ENCODE peak calls at places on chromosomes 1 and 21, in seven cellular contexts. B, M, T, S, K, W and D are unnamed samples.

GRCh38 chr1:152757747-152758146 is at the start of gene KPRP:
- DNase-seq in S (no peak), W (no peak), M (no peak), B (no peak), T (no peak), K (no peak), D (no peak)

GRCh38 chr1:175206687-175207086 is 14.1 kb upstream of the KIAA0040 start:
- DNase-seq in W (no peak), T (no peak), M (peak; percentile 55), S (no peak), B (no peak), K (no peak), D (no peak)

GRCh38 chr1:99239690-99240089 is 24.6 kb upstream of the PLPPR4 start:
- DNase-seq in K (no peak), W (no peak), B (peak; percentile 11), S (no peak), T (no peak), M (no peak), D (no peak)

GRCh38 chr1:109762821-109763645 is 690 bp downstream of the EPS8L3 start:
- DNase-seq in B (no peak), T (peak; percentile 30), S (no peak), M (peak; percentile 53), K (peak; percentile 14), W (peak; percentile 31), D (no peak)

GRCh38 chr1:29679316-29679715 is 443.0 kb downstream of the PTPRU start:
- DNase-seq in B (no peak), W (no peak), S (no peak), M (no peak), K (no peak), T (no peak), D (no peak)

GRCh38 chr1:214002472-214002871 is 14.7 kb downstream of the PROX1 start:
- DNase-seq in T (no peak), S (no peak), M (peak; percentile 76), W (no peak), B (no peak), K (no peak), D (no peak)

GRCh38 chr1:210213335-210213734 is 19.3 kb upstream of the SERTAD4 start:
- DNase-seq in M (no peak), W (no peak), T (no peak), B (no peak), S (no peak), K (no peak), D (no peak)

GRCh38 chr1:58811303-58811702 is 27.5 kb upstream of the JUN start:
- DNase-seq in T (no peak), B (no peak), S (no peak), K (no peak), M (no peak), W (no peak), D (no peak)

GRCh38 chr1:12359734-12360133 is 129.9 kb downstream of the VPS13D start:
- DNase-seq in T (no peak), S (no peak), B (no peak), W (no peak), K (no peak), M (no peak), D (no peak)

GRCh38 chr1:219753901-219754300 is 141.0 kb upstream of the ZC3H11B start:
- DNase-seq in T (no peak), K (no peak), M (no peak), S (no peak), B (no peak), W (no peak), D (no peak)

GRCh38 chr1:31421404-31422040 is 8.5 kb downstream of the SERINC2 start:
- DNase-seq in S (peak; percentile 86), T (no peak), M (peak; percentile 33), W (no peak), K (no peak), B (peak; percentile 65), D (peak; percentile 51)

GRCh38 chr1:24117722-24118409 is 5.9 kb upstream of the MYOM3 start:
- DNase-seq in W (no peak), M (peak; percentile 86), T (no peak), B (no peak), K (no peak), S (no peak), D (no peak)

GRCh38 chr1:223483511-223483910 is 90.3 kb downstream of the CCDC185 start:
- DNase-seq in S (no peak), T (no peak), K (no peak), M (no peak), W (no peak), B (no peak), D (no peak)

GRCh38 chr21:38773108-38774061 is 32.3 kb upstream of the ETS2 start:
- DNase-seq in T (no peak), S (no peak), K (no peak), M (peak; percentile 95), B (no peak), W (no peak), D (no peak)

GRCh38 chr1:61050541-61051454 is 31.6 kb upstream of the NFIA start:
- DNase-seq in W (peak; percentile 55), M (peak; percentile 27), B (peak; percentile 53), T (peak; percentile 80), K (peak; percentile 45), S (peak; percentile 78), D (peak; percentile 65)

GRCh38 chr1:109399326-109399957 is 1.7 kb upstream of the SORT1 start:
- DNase-seq in B (no peak), M (peak; percentile 88), S (no peak), K (peak; percentile 46), T (no peak), W (no peak), D (peak; percentile 24)

GRCh38 chr1:156146006-156146748 is 7.2 kb upstream of the SEMA4A start:
- DNase-seq in K (peak; percentile 73), S (peak; percentile 78), B (no peak), M (peak; percentile 97), W (peak; percentile 78), T (peak; percentile 74), D (no peak)

GRCh38 chr21:25776440-25776839 is 41.7 kb downstream of the GABPA start:
- DNase-seq in M (no peak), S (no peak), K (no peak), B (no peak), W (no peak), T (no peak), D (no peak)

GRCh38 chr1:18972531-18972930 is 16.1 kb upstream of the IFFO2 start:
- DNase-seq in M (peak; percentile 82), S (no peak), B (no peak), K (no peak), T (no peak), W (no peak), D (no peak)

GRCh38 chr1:174692313-174692712 is 244.5 kb downstream of the GPR52 start:
- DNase-seq in M (peak; percentile 36), T (no peak), W (no peak), K (no peak), B (no peak), S (no peak), D (no peak)

GRCh38 chr1:61064673-61065072 is 17.7 kb upstream of the NFIA start:
- DNase-seq in S (no peak), W (no peak), K (no peak), B (no peak), M (no peak), T (no peak), D (no peak)

GRCh38 chr1:98001764-98002163 is 80.9 kb upstream of the DPYD start:
- DNase-seq in T (no peak), M (peak; percentile 60), B (no peak), S (no peak), K (no peak), W (no peak), D (no peak)
- TF ChIP-seq CTCF in T (no peak), M (peak; percentile 75), B (no peak), S (peak; percentile 38), K (no peak), W (no peak), D (no peak)

GRCh38 chr1:1597275-1597930 is 2.5 kb downstream of the FNDC10 start:
- DNase-seq in T (no peak), B (peak; percentile 57), K (no peak), S (peak; percentile 84), M (peak; percentile 55), W (no peak), D (no peak)
- TF ChIP-seq CTCF in T (no peak), B (no peak), K (no peak), S (peak; percentile 74), M (peak; percentile 55), W (no peak), D (peak; percentile 27)

GRCh38 chr1:154591206-154591605 is 16.8 kb downstream of the ADAR start:
- DNase-seq in T (no peak), M (no peak), S (no peak), B (no peak), W (no peak), K (no peak), D (no peak)
- TF ChIP-seq CTCF in T (no peak), M (no peak), S (no peak), B (no peak), W (no peak), K (no peak), D (no peak)

GRCh38 chr1:159924025-159924790 is 1.1 kb downstream of the TAGLN2 start:
- DNase-seq in S (peak; percentile 92), T (peak; percentile 94), W (peak; percentile 92), M (peak; percentile 93), B (no peak), K (peak; percentile 83), D (peak; percentile 38)
- TF ChIP-seq CTCF in S (no peak), T (no peak), W (no peak), M (peak; percentile 38), B (no peak), K (no peak), D (no peak)

DNA sequence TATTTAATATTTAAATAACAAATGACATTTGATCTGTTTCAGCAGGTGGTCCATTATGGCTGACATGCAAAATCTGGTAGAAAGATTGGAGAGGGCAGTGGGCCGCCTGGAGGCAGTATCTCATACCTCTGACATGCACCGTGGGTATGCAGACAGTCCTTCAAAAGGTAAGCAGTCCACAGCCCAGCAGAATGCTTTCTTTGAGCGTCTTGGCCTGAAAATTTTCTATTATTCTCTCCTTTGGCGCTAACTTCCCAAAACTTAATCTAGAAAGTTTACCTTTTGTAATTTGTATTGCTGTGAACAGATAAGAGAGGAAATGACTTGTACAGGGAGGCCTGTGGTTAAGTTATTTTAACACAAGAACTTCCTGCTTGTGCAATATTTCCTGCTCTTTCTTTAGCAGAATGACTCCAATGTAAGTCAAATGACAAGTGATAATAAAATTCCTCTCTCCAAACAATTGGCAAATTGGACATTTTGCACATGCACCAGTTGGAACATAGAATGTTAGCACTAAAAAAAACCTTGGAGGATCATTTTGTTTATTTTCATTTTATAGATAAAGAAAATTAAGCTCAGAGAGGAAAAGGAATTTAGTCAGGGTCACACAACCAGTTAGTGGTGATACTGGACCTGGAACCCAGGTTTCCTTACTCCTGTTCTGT is 18.9 kb downstream of the CAP1 start:
- DNase-seq in W (no peak), B (peak; percentile 53), T (no peak), S (peak; percentile 85), M (peak; percentile 76), K (no peak), D (no peak)
- TF ChIP-seq CTCF in W (no peak), B (no peak), T (no peak), S (peak; percentile 32), M (no peak), K (no peak), D (no peak)

GRCh38 chr1:41495171-41495948 is 10.9 kb upstream of the EDN2 start:
- DNase-seq in T (peak; percentile 60), K (peak; percentile 67), S (peak; percentile 87), M (peak; percentile 52), B (peak; percentile 63), W (no peak), D (no peak)
- TF ChIP-seq CTCF in T (no peak), K (no peak), S (peak; percentile 57), M (peak; percentile 64), B (no peak), W (no peak), D (peak; percentile 16)